ENCODE peak calls at places on chromosome 4, in four cellular contexts. I is ACHN, X is EL, R is brain microvascular endothelial cell. K is an unnamed sample.

GRCh38 chr4:169115897-169116254 is 105.8 kb upstream of the CBR4 start:
- DNase-seq in I (peak), X (peak), R (peak), K (peak)

GRCh38 chr4:85607624-85608023 is 132.7 kb downstream of the ARHGAP24 start:
- DNase-seq in I (no peak), X (no peak), R (no peak), K (no peak)

GRCh38 chr4:82352825-82353370 is 20.9 kb downstream of the HNRNPD start:
- DNase-seq in I (no peak), X (no peak), R (no peak), K (no peak)

GRCh38 chr4:177447417-177448004 is 5.3 kb upstream of the AGA start:
- DNase-seq in I (no peak), X (peak), R (no peak), K (no peak)

GRCh38 chr4:25986807-25987206 is 72.8 kb downstream of the SMIM20 start:
- DNase-seq in I (no peak), X (no peak), R (no peak), K (no peak)

GRCh38 chr4:159142254-159142653 is 39.4 kb downstream of the RAPGEF2 start:
- DNase-seq in I (no peak), X (peak), R (peak), K (no peak)

GRCh38 chr4:135732448-135732847 is 1530.9 kb upstream of the PABPC4L start:
- DNase-seq in I (no peak), X (no peak), R (no peak), K (no peak)

GRCh38 chr4:184450045-184450444 is 24.3 kb downstream of the IRF2 start:
- DNase-seq in I (no peak), X (peak), R (peak), K (peak)

GRCh38 chr4:166415749-166416148 is 542.7 kb downstream of the TLL1 start:
- DNase-seq in I (no peak), X (no peak), R (no peak), K (no peak)

GRCh38 chr4:6951880-6952381 is 42.3 kb downstream of the TBC1D14 start:
- DNase-seq in I (no peak), X (no peak), R (no peak), K (no peak)

GRCh38 chr4:19381068-19381467 is 870.6 kb upstream of the SLIT2 start:
- DNase-seq in I (peak), X (peak), R (no peak), K (peak)

GRCh38 chr4:41448935-41449334 is 89.0 kb upstream of the LIMCH1 start:
- DNase-seq in I (no peak), X (peak), R (no peak), K (no peak)

GRCh38 chr4:97252615-97253154 is 890.6 kb downstream of the STPG2 start:
- DNase-seq in I (no peak), X (no peak), R (no peak), K (no peak)

GRCh38 chr4:8540072-8540471 is 40.1 kb upstream of the GPR78 start:
- DNase-seq in I (no peak), X (no peak), R (no peak), K (no peak)

GRCh38 chr4:139555705-139556070 is 331 bp downstream of the SETD7 start:
- DNase-seq in I (peak), X (no peak), R (no peak), K (no peak)

GRCh38 chr4:21470531-21470930 is 478.0 kb downstream of the KCNIP4 start:
- DNase-seq in I (peak), X (peak), R (peak), K (peak)

GRCh38 chr4:72429397-72429889 is 139.6 kb downstream of the ADAMTS3 start:
- DNase-seq in I (no peak), X (no peak), R (no peak), K (no peak)

GRCh38 chr4:142440093-142440492 is 406.0 kb downstream of the INPP4B start:
- DNase-seq in I (no peak), X (peak), R (no peak), K (no peak)

GRCh38 chr4:47326067-47326466 is 137.4 kb downstream of the COMMD8 start:
- DNase-seq in I (no peak), X (no peak), R (no peak), K (no peak)

GRCh38 chr4:127788517-127788916 is 6.4 kb downstream of the HSPA4L start:
- DNase-seq in I (peak), X (peak), R (no peak), K (no peak)

GRCh38 chr4:96521046-96521536 is 681.2 kb downstream of the PDHA2 start:
- DNase-seq in I (no peak), X (no peak), R (no peak), K (no peak)

GRCh38 chr4:16684083-16684482 is 214.4 kb downstream of the LDB2 start:
- DNase-seq in I (no peak), X (peak), R (peak), K (no peak)

GRCh38 chr4:73752424-73752823 is 12.1 kb downstream of the CXCL8 start:
- DNase-seq in I (no peak), X (no peak), R (no peak), K (no peak)

GRCh38 chr4:110639207-110640092 is 16.6 kb upstream of the PITX2 start:
- DNase-seq in I (no peak), X (no peak), R (no peak), K (no peak)

GRCh38 chr4:76257824-76258223 is 6.3 kb downstream of the FAM47E start:
- DNase-seq in I (no peak), X (no peak), R (no peak), K (no peak)

GRCh38 chr4:89134775-89135319 is 23.5 kb downstream of the TIGD2 start:
- DNase-seq in I (peak), X (peak), R (peak), K (peak)

GRCh38 chr4:72567821-72568620 is 1.0 kb downstream of the ADAMTS3 start:
- DNase-seq in I (peak), X (peak), R (peak), K (peak)

GRCh38 chr4:98399915-98400314 is 138.7 kb downstream of the RAP1GDS1 start:
- DNase-seq in I (no peak), X (no peak), R (no peak), K (no peak)

GRCh38 chr4:1511441-1512041 is 105.3 kb upstream of the NKX1-1 start:
- DNase-seq in I (peak), X (peak), R (peak), K (no peak)

GRCh38 chr4:71333368-71333767 is 5.5 kb upstream of the SLC4A4 start:
- DNase-seq in I (no peak), X (no peak), R (no peak), K (no peak)

GRCh38 chr4:57098945-57099344 is 11.2 kb downstream of the IGFBP7 start:
- DNase-seq in I (no peak), X (peak), R (no peak), K (peak)

GRCh38 chr4:72442147-72442546 is 126.9 kb downstream of the ADAMTS3 start:
- DNase-seq in I (no peak), X (no peak), R (no peak), K (no peak)

GRCh38 chr4:148442830-148443549 is 776 bp upstream of the NR3C2 start:
- DNase-seq in I (no peak), X (peak), R (no peak), K (no peak)

GRCh38 chr4:170017252-170017651 is 8.9 kb downstream of the MFAP3L start:
- DNase-seq in I (no peak), X (no peak), R (no peak), K (no peak)

GRCh38 chr4:185504098-185505047 is 30.9 kb downstream of the PDLIM3 start:
- DNase-seq in I (peak), X (peak), R (peak), K (no peak)

GRCh38 chr4:73869130-73870055 is at the start of gene CXCL1:
- DNase-seq in I (peak), X (peak), R (no peak), K (no peak)

GRCh38 chr4:1014395-1015167 is 3.2 kb downstream of the FGFRL1 start:
- DNase-seq in I (no peak), X (no peak), R (no peak), K (no peak)

GRCh38 chr4:168995537-168996295 is 14.3 kb downstream of the CBR4 start:
- DNase-seq in I (no peak), X (no peak), R (no peak), K (no peak)

GRCh38 chr4:94724016-94724415 is 33.7 kb upstream of the BMPR1B start:
- DNase-seq in I (no peak), X (no peak), R (no peak), K (no peak)

K was measured in non-pigmented ciliary epithelial cell.